ENCODE peak calls at places on chromosomes 16 and 17, in four cellular contexts. One of them, this sample, is unnamed.

GRCh38 chr16:7342598-7342997 is 10.0 kb downstream of the RBFOX1 start:
- DNase-seq in endodermal cell: no peak
- DNase-seq in pancreas: no peak
- DNase-seq in progenitor cell of endocrine pancreas: no peak
- DNase-seq in this sample: no peak

GRCh38 chr17:18928726-18929125 is 23.2 kb upstream of the SLC5A10 start:
- DNase-seq in endodermal cell: peak; percentile 67
- DNase-seq in pancreas: no peak
- DNase-seq in progenitor cell of endocrine pancreas: no peak
- DNase-seq in this sample: no peak

GRCh38 chr17:72334205-72334604 is 213.4 kb downstream of the SOX9 start:
- DNase-seq in endodermal cell: no peak
- DNase-seq in pancreas: no peak
- DNase-seq in progenitor cell of endocrine pancreas: no peak
- DNase-seq in this sample: no peak

GRCh38 chr17:50095626-50096037 is 481 bp downstream of the PDK2 start:
- DNase-seq in endodermal cell: peak; percentile 77
- DNase-seq in pancreas: no peak
- DNase-seq in progenitor cell of endocrine pancreas: no peak
- DNase-seq in this sample: no peak

GRCh38 chr17:63519972-63520882 is 2.9 kb upstream of the KCNH6 start:
- DNase-seq in endodermal cell: no peak
- DNase-seq in pancreas: peak; percentile 55
- DNase-seq in progenitor cell of endocrine pancreas: no peak
- DNase-seq in this sample: no peak

GRCh38 chr17:79702071-79702470 is 28.7 kb upstream of the ENPP7 start:
- DNase-seq in endodermal cell: peak; percentile 82
- DNase-seq in pancreas: no peak
- DNase-seq in progenitor cell of endocrine pancreas: no peak
- DNase-seq in this sample: no peak

GRCh38 chr16:11658896-11659708 is 9.2 kb upstream of the SNN start:
- DNase-seq in endodermal cell: peak; percentile 65
- DNase-seq in pancreas: no peak
- DNase-seq in progenitor cell of endocrine pancreas: no peak
- DNase-seq in this sample: no peak

GRCh38 chr17:11582217-11582616 is 16.1 kb upstream of the DNAH9 start:
- DNase-seq in endodermal cell: no peak
- DNase-seq in pancreas: no peak
- DNase-seq in progenitor cell of endocrine pancreas: no peak
- DNase-seq in this sample: no peak

GRCh38 chr17:40218740-40219072 is 398 bp upstream of the WIPF2 start:
- DNase-seq in endodermal cell: peak; percentile 94
- DNase-seq in pancreas: peak; percentile 70
- DNase-seq in progenitor cell of endocrine pancreas: peak; percentile 33
- DNase-seq in this sample: peak; percentile 87

DNA sequence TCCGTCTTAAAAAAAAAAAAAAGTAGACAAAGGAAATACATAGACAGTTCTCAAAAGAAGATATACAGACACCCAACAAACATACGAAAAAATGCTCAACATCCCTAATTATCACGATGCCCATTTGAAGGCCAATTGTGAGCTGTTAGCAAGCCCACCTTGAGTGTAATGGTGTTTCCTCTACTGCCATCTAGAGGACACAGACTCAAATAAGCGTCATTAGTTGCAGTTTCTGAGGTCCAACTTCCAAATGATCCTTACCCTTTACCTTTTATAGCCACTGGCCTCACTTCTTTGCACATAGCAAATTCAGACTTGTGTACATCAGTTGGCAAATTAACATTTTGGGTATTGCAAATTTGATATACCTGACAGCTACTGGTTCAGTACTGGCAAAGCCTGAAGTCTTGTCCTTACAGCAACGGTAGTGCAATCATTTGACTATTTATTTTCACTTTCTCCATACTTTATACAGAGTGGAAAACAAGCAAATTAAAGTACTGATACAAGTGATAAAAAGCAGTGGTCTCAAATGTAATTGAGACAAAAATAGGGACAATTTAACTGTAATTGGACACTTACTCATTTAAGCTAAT is 536.3 kb upstream of the EEF2KMT start:
- DNase-seq in endodermal cell: no peak
- DNase-seq in pancreas: no peak
- DNase-seq in progenitor cell of endocrine pancreas: no peak
- DNase-seq in this sample: no peak
- TF ChIP-seq CTCF in endodermal cell: peak; percentile 83
- TF ChIP-seq CTCF in pancreas: peak; percentile 20
- TF ChIP-seq CTCF in progenitor cell of endocrine pancreas: peak; percentile 71
- TF ChIP-seq CTCF in this sample: peak; percentile 57

DNA sequence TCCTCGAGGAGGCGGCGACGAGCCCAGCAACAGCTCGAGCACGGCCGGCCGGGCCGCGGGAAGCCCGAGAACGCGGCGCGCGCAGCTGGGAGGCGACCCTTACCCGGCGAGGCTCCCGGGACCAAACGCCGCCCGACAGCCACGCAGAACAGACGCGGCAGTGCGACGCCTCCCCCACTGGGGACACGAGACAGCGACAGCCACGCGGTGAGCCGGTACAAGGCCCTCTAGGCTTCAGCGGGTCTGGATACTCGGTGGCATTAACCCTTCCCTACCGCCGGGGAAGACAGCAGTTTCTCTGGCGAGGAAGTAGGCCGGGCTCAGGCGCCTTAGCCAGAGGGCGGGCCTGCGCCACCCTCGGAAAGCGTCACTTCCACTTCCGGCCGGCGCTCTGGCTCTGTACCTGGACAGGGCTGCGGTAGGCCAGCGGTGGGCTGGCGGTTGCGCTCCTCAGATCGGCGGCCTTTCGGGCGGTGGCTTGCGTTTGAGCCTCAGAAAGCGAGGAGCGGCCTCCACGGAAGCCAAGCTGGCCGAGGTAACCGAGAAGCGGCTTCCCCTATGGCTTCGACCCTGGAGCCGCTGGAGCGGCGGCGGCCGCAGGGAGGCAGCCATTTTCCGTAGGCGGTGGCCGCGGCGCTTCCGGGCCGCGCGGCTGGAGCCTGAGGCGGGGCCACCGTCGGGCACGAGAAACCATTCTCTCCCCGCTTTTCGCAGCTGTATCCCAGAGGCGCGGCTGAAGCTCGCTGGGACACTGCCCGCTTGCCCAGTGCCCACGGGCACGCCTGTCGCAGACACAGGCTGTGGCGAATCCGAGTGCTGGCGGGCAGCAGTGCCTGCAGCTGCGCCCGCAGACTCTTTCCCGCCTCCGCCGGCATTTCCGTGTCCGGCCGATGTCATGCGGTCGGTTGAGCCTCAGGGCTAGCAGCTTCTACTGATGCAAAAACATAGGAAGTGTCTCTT is at the start of the genes TIGD7 and ZNF75A:
- DNase-seq in endodermal cell: peak; percentile 95
- DNase-seq in pancreas: peak; percentile 79
- DNase-seq in progenitor cell of endocrine pancreas: peak; percentile 61
- DNase-seq in this sample: peak; percentile 97
- TF ChIP-seq CTCF in endodermal cell: peak; percentile 23
- TF ChIP-seq CTCF in pancreas: no peak
- TF ChIP-seq CTCF in progenitor cell of endocrine pancreas: peak; percentile 6
- TF ChIP-seq CTCF in this sample: peak; percentile 58

DNA sequence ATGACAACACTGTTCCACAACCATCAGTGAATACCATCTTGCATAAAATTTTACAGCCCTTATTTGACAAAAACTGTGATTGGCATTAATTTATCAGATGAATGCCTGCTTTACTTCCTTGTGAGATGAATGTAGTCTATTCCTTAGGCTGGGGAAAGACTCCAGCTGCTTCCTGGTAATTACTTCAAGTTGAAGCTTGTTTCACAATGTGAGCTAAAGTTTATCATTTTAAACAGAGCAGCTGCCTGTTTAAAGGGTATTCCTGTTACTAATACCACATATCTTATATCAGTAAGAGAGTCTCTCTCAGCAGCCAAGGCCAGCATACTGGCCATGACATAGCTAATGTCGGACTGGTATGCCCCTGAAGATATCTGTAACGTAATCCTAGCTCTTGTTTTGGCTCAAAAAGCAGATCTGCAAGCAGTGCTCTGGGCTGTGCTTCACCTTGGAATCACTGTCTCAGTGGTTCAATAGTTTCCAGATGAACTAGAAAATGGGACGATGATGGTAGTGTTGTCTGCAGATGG is 13.2 kb upstream of the ARL2BP start:
- DNase-seq in endodermal cell: no peak
- DNase-seq in pancreas: no peak
- DNase-seq in progenitor cell of endocrine pancreas: no peak
- DNase-seq in this sample: no peak
- TF ChIP-seq CTCF in endodermal cell: no peak
- TF ChIP-seq CTCF in pancreas: no peak
- TF ChIP-seq CTCF in progenitor cell of endocrine pancreas: no peak
- TF ChIP-seq CTCF in this sample: no peak

GRCh38 chr16:51697454-51697853 is 546.4 kb upstream of the SALL1 start:
- DNase-seq in endodermal cell: no peak
- DNase-seq in pancreas: no peak
- DNase-seq in progenitor cell of endocrine pancreas: no peak
- DNase-seq in this sample: no peak

GRCh38 chr16:51698647-51699046 is 547.6 kb upstream of the SALL1 start:
- DNase-seq in endodermal cell: no peak
- DNase-seq in pancreas: no peak
- DNase-seq in progenitor cell of endocrine pancreas: no peak
- DNase-seq in this sample: no peak

GRCh38 chr16:51705142-51705541 is 554.1 kb upstream of the SALL1 start:
- DNase-seq in endodermal cell: no peak
- DNase-seq in pancreas: no peak
- DNase-seq in progenitor cell of endocrine pancreas: no peak
- DNase-seq in this sample: no peak

GRCh38 chr16:51701025-51701424 is 550.0 kb upstream of the SALL1 start:
- DNase-seq in endodermal cell: no peak
- DNase-seq in pancreas: no peak
- DNase-seq in progenitor cell of endocrine pancreas: no peak
- DNase-seq in this sample: no peak
- TF ChIP-seq CTCF in endodermal cell: no peak
- TF ChIP-seq CTCF in pancreas: no peak
- TF ChIP-seq CTCF in progenitor cell of endocrine pancreas: no peak
- TF ChIP-seq CTCF in this sample: no peak

DNA sequence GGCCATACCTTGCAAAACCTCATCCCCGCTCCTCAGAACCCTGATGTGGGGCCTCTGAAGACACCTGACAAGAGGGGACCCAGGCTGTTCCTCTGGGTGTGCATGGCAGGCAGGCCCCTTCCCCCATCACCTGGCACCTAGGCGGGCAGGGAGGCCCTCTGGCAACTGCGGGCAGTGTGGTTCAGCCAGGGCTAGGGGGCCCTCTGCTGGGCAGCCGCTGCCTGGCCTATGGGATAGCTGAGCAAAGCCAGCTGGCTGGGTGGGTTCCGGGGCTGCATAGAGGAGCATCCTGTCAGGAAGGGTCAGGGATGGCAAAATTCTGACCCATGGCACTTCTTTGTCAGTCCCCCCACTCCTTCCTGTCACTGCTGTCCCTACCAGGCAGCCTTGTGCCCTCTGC is 228.7 kb upstream of the ASIC2 start:
- DNase-seq in endodermal cell: peak; percentile 94
- DNase-seq in pancreas: no peak
- DNase-seq in progenitor cell of endocrine pancreas: peak; percentile 12
- DNase-seq in this sample: no peak
- TF ChIP-seq CTCF in endodermal cell: peak; percentile 83
- TF ChIP-seq CTCF in pancreas: no peak
- TF ChIP-seq CTCF in progenitor cell of endocrine pancreas: peak; percentile 53
- TF ChIP-seq CTCF in this sample: peak; percentile 25